ENCODE peak calls at places on chromosomes 6 and 20, in five cellular contexts. One of them, this sample, is unnamed.

GRCh38 chr6:105227292-105227628 is 47.4 kb upstream of the POPDC3 start:
- DNase-seq in GM23248: peak; percentile 20
- DNase-seq in endothelial cell of umbilical vein: no peak
- DNase-seq in AG10803: no peak
- DNase-seq in endodermal cell: no peak
- DNase-seq in this sample: no peak

GRCh38 chr6:45991189-45991588 is 24.5 kb downstream of the CLIC5 start:
- DNase-seq in GM23248: no peak
- DNase-seq in endothelial cell of umbilical vein: no peak
- DNase-seq in AG10803: no peak
- DNase-seq in endodermal cell: peak; percentile 70
- DNase-seq in this sample: no peak

GRCh38 chr6:56072856-56073255 is 174.5 kb downstream of the COL21A1 start:
- DNase-seq in GM23248: peak; percentile 65
- DNase-seq in endothelial cell of umbilical vein: no peak
- DNase-seq in AG10803: peak; percentile 30
- DNase-seq in endodermal cell: no peak
- DNase-seq in this sample: peak; percentile 90

GRCh38 chr20:62651285-62652021 is 9.2 kb downstream of the SLCO4A1 start:
- DNase-seq in GM23248: no peak
- DNase-seq in endothelial cell of umbilical vein: no peak
- DNase-seq in AG10803: peak; percentile 12
- DNase-seq in endodermal cell: peak; percentile 58
- DNase-seq in this sample: no peak

GRCh38 chr6:34462561-34462971 is 3.3 kb upstream of the PACSIN1 start:
- DNase-seq in GM23248: peak; percentile 34
- DNase-seq in endothelial cell of umbilical vein: no peak
- DNase-seq in AG10803: peak; percentile 13
- DNase-seq in endodermal cell: peak; percentile 90
- DNase-seq in this sample: peak; percentile 12

GRCh38 chr6:165950316-165950715 is 217.3 kb downstream of the TBXT start:
- DNase-seq in GM23248: no peak
- DNase-seq in endothelial cell of umbilical vein: no peak
- DNase-seq in AG10803: no peak
- DNase-seq in endodermal cell: no peak
- DNase-seq in this sample: no peak

GRCh38 chr6:27148404-27148795 is 99.1 kb upstream of the PRSS16 start:
- DNase-seq in GM23248: no peak
- DNase-seq in endothelial cell of umbilical vein: no peak
- DNase-seq in AG10803: no peak
- DNase-seq in endodermal cell: peak; percentile 50
- DNase-seq in this sample: no peak

GRCh38 chr6:142822882-142823578 is 121.9 kb downstream of the HIVEP2 start:
- DNase-seq in GM23248: no peak
- DNase-seq in endothelial cell of umbilical vein: no peak
- DNase-seq in AG10803: no peak
- DNase-seq in endodermal cell: peak; percentile 91
- DNase-seq in this sample: no peak

GRCh38 chr6:82570083-82570482 is 206.5 kb downstream of the TPBG start:
- DNase-seq in GM23248: no peak
- DNase-seq in endothelial cell of umbilical vein: no peak
- DNase-seq in AG10803: no peak
- DNase-seq in endodermal cell: no peak
- DNase-seq in this sample: no peak

GRCh38 chr6:27177454-27178000 is 70.0 kb upstream of the PRSS16 start:
- DNase-seq in GM23248: peak; percentile 95
- DNase-seq in endothelial cell of umbilical vein: peak; percentile 83
- DNase-seq in AG10803: peak; percentile 83
- DNase-seq in endodermal cell: peak; percentile 94
- DNase-seq in this sample: peak; percentile 85

GRCh38 chr6:159203304-159204005 is 34.3 kb downstream of the FNDC1 start:
- DNase-seq in GM23248: peak; percentile 98
- DNase-seq in endothelial cell of umbilical vein: no peak
- DNase-seq in AG10803: peak; percentile 98
- DNase-seq in endodermal cell: no peak
- DNase-seq in this sample: peak; percentile 90
- H3K4me3 ChIP-seq in GM23248: peak overlapping the region; percentile 18
- H3K4me3 ChIP-seq in endothelial cell of umbilical vein: no peak overlapping the region
- H3K4me3 ChIP-seq in AG10803: no peak overlapping the region
- H3K4me3 ChIP-seq in endodermal cell: no peak overlapping the region
- H3K4me3 ChIP-seq in this sample: no peak overlapping the region

GRCh38 chr6:49555951-49556350 is 5.5 kb downstream of the C6orf141 start:
- DNase-seq in GM23248: no peak
- DNase-seq in endothelial cell of umbilical vein: no peak
- DNase-seq in AG10803: no peak
- DNase-seq in endodermal cell: no peak
- DNase-seq in this sample: no peak
- H3K4me3 ChIP-seq in GM23248: no peak overlapping the region
- H3K4me3 ChIP-seq in endothelial cell of umbilical vein: no peak overlapping the region
- H3K4me3 ChIP-seq in AG10803: no peak overlapping the region
- H3K4me3 ChIP-seq in endodermal cell: no peak overlapping the region
- H3K4me3 ChIP-seq in this sample: no peak overlapping the region

GRCh38 chr6:117536317-117536716 is 53.8 kb downstream of the DCBLD1 start:
- DNase-seq in GM23248: no peak
- DNase-seq in endothelial cell of umbilical vein: no peak
- DNase-seq in AG10803: peak; percentile 34
- DNase-seq in endodermal cell: no peak
- DNase-seq in this sample: no peak

GRCh38 chr6:117531346-117531745 is 48.9 kb downstream of the DCBLD1 start:
- DNase-seq in GM23248: peak; percentile 60
- DNase-seq in endothelial cell of umbilical vein: no peak
- DNase-seq in AG10803: peak; percentile 16
- DNase-seq in endodermal cell: no peak
- DNase-seq in this sample: peak; percentile 56

GRCh38 chr6:117533775-117534174 is 51.3 kb downstream of the DCBLD1 start:
- DNase-seq in GM23248: no peak
- DNase-seq in endothelial cell of umbilical vein: no peak
- DNase-seq in AG10803: no peak
- DNase-seq in endodermal cell: no peak
- DNase-seq in this sample: no peak

GRCh38 chr6:117531758-117532276 is 49.3 kb downstream of the DCBLD1 start:
- DNase-seq in GM23248: peak; percentile 69
- DNase-seq in endothelial cell of umbilical vein: no peak
- DNase-seq in AG10803: no peak
- DNase-seq in endodermal cell: no peak
- DNase-seq in this sample: peak; percentile 59

DNA sequence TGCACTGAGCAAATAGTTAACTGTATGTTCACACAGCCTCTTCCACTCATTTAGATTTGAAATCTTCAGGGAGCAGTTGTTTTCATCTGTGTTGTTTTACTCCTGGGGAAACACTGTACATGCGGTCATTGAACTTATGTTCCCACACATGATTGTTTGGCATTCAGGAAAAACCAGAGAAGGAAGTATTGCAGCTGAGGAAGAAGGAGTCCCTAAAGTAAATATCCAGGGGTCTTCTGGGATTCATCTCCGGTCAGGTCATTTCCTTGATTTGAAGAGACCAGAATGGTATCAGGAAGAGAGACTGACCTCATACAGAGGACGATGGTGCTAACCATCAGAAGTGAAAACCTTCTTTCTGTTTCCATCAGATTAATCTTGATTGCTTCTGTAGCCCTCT is 52.5 kb downstream of the DCBLD1 start:
- DNase-seq in GM23248: no peak
- DNase-seq in endothelial cell of umbilical vein: peak; percentile 85
- DNase-seq in AG10803: no peak
- DNase-seq in endodermal cell: no peak
- DNase-seq in this sample: no peak
- H3K4me3 ChIP-seq in GM23248: no peak overlapping the region
- H3K4me3 ChIP-seq in endothelial cell of umbilical vein: no peak overlapping the region
- H3K4me3 ChIP-seq in AG10803: no peak overlapping the region
- H3K4me3 ChIP-seq in endodermal cell: no peak overlapping the region
- H3K4me3 ChIP-seq in this sample: no peak overlapping the region

GRCh38 chr20:47571426-47571825 is 69.7 kb downstream of the NCOA3 start:
- DNase-seq in GM23248: no peak
- DNase-seq in endothelial cell of umbilical vein: no peak
- DNase-seq in AG10803: no peak
- DNase-seq in endodermal cell: no peak
- DNase-seq in this sample: no peak

GRCh38 chr20:47574616-47575401 is 73.1 kb downstream of the NCOA3 start:
- DNase-seq in GM23248: no peak
- DNase-seq in endothelial cell of umbilical vein: peak; percentile 69
- DNase-seq in AG10803: no peak
- DNase-seq in endodermal cell: no peak
- DNase-seq in this sample: peak; percentile 45

GRCh38 chr20:47573586-47573985 is 71.9 kb downstream of the NCOA3 start:
- DNase-seq in GM23248: no peak
- DNase-seq in endothelial cell of umbilical vein: no peak
- DNase-seq in AG10803: no peak
- DNase-seq in endodermal cell: no peak
- DNase-seq in this sample: no peak

GRCh38 chr20:47568837-47569410 is 67.2 kb downstream of the NCOA3 start:
- DNase-seq in GM23248: no peak
- DNase-seq in endothelial cell of umbilical vein: no peak
- DNase-seq in AG10803: no peak
- DNase-seq in endodermal cell: no peak
- DNase-seq in this sample: no peak

GRCh38 chr20:47572105-47572729 is 70.5 kb downstream of the NCOA3 start:
- DNase-seq in GM23248: no peak
- DNase-seq in endothelial cell of umbilical vein: no peak
- DNase-seq in AG10803: no peak
- DNase-seq in endodermal cell: no peak
- DNase-seq in this sample: no peak
- H3K4me3 ChIP-seq in GM23248: no peak overlapping the region
- H3K4me3 ChIP-seq in endothelial cell of umbilical vein: no peak overlapping the region
- H3K4me3 ChIP-seq in AG10803: no peak overlapping the region
- H3K4me3 ChIP-seq in endodermal cell: no peak overlapping the region
- H3K4me3 ChIP-seq in this sample: no peak overlapping the region

GRCh38 chr20:544153-544725 is 649 bp upstream of the CSNK2A1 start:
- DNase-seq in GM23248: no peak
- DNase-seq in endothelial cell of umbilical vein: no peak
- DNase-seq in AG10803: no peak
- DNase-seq in endodermal cell: no peak
- DNase-seq in this sample: no peak
- H3K4me3 ChIP-seq in GM23248: peak overlapping the region; percentile 94
- H3K4me3 ChIP-seq in endothelial cell of umbilical vein: no peak overlapping the region
- H3K4me3 ChIP-seq in AG10803: no peak overlapping the region
- H3K4me3 ChIP-seq in endodermal cell: peak overlapping the region; percentile 98
- H3K4me3 ChIP-seq in this sample: peak overlapping the region; percentile 90

DNA sequence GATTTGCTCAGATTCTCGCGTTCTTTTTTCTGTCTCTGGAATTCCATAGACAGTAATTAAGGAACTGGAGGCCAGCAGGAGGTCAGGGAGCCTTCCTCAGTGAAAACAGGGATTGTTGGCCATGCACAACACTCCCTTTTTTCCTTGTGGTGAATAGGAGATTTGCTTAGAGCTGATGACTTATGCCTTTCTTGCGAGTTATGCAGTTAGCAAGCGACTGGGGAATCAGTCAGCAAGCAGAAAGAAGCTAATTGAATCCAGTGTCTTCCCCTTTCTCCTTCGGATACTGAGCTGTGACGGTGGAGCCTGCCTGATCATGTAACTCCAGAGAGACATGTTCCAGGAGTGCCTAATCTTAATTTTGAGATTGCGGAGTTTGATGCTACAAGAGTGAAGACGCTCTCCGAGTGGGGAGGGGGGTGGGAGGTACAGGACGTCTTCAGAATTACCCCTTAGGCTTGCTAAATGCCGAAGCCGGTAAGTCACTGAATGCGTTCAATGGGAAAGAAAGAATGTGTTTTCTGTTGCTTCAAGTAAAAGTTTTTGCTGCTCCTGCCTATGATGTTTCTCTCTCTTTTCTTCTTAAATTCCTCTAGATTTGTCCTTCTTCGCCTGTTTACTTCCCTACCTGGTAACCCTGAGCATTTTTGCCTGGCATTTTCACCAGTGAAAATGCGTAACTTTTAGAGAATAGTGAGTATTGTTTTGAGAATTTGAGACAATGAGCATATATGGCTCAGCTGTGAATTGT is 165.9 kb downstream of the SASH1 start:
- DNase-seq in GM23248: peak; percentile 92
- DNase-seq in endothelial cell of umbilical vein: peak; percentile 54
- DNase-seq in AG10803: peak; percentile 91
- DNase-seq in endodermal cell: no peak
- DNase-seq in this sample: peak; percentile 93
- H3K4me3 ChIP-seq in GM23248: peak overlapping the region; percentile 96
- H3K4me3 ChIP-seq in endothelial cell of umbilical vein: no peak overlapping the region
- H3K4me3 ChIP-seq in AG10803: peak overlapping the region; percentile 78
- H3K4me3 ChIP-seq in endodermal cell: no peak overlapping the region
- H3K4me3 ChIP-seq in this sample: peak overlapping the region; percentile 67

GRCh38 chr20:39773380-39774000 is 811.3 kb downstream of the DHX35 start:
- DNase-seq in GM23248: peak; percentile 21
- DNase-seq in endothelial cell of umbilical vein: no peak
- DNase-seq in AG10803: peak; percentile 3
- DNase-seq in endodermal cell: no peak
- DNase-seq in this sample: peak; percentile 54

GRCh38 chr20:39777610-39778009 is 815.5 kb downstream of the DHX35 start:
- DNase-seq in GM23248: no peak
- DNase-seq in endothelial cell of umbilical vein: no peak
- DNase-seq in AG10803: no peak
- DNase-seq in endodermal cell: no peak
- DNase-seq in this sample: no peak

GRCh38 chr20:39775110-39775509 is 813.0 kb downstream of the DHX35 start:
- DNase-seq in GM23248: peak; percentile 91
- DNase-seq in endothelial cell of umbilical vein: peak; percentile 62
- DNase-seq in AG10803: peak; percentile 96
- DNase-seq in endodermal cell: no peak
- DNase-seq in this sample: peak; percentile 98

GRCh38 chr20:39778847-39779641 is 816.9 kb downstream of the DHX35 start:
- DNase-seq in GM23248: peak; percentile 24
- DNase-seq in endothelial cell of umbilical vein: no peak
- DNase-seq in AG10803: peak; percentile 14
- DNase-seq in endodermal cell: peak; percentile 48
- DNase-seq in this sample: peak; percentile 14

DNA sequence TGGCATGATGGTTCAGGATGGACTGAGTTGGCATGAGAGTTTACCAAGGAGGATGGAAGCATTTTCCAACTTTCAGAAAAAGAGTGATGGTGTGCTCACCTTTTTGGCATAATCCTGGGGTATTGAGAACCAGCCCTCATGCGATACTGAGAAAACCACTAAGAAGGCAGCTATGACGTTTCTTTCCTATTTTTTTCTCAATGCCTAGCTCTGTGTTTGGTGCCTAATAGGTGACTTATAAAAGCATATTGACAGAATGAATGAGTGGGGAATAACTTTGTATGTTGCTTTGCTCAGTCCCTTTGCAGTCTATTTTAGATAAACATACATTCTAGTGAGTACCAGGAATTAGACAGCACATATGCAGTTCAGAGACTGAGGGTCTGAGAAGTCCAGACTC is 816.3 kb downstream of the DHX35 start:
- DNase-seq in GM23248: no peak
- DNase-seq in endothelial cell of umbilical vein: no peak
- DNase-seq in AG10803: no peak
- DNase-seq in endodermal cell: no peak
- DNase-seq in this sample: no peak
- H3K4me3 ChIP-seq in GM23248: no peak overlapping the region
- H3K4me3 ChIP-seq in endothelial cell of umbilical vein: no peak overlapping the region
- H3K4me3 ChIP-seq in AG10803: no peak overlapping the region
- H3K4me3 ChIP-seq in endodermal cell: no peak overlapping the region
- H3K4me3 ChIP-seq in this sample: no peak overlapping the region